ENCODE peak calls at places on chromosomes 13 and 19, in six cellular contexts. One of them, this sample, is unnamed.

GRCh38 chr19:3152431-3152780 is 16.6 kb downstream of the GNA15 start:
- DNase-seq in BE2C: no peak
- DNase-seq in GM23338: no peak
- DNase-seq in PC-9: no peak
- DNase-seq in left ventricle myocardium inferior: no peak
- DNase-seq in lower lobe of right lung: no peak
- DNase-seq in this sample: no peak

GRCh38 chr13:81872581-81872980 is 1531.7 kb upstream of the SPRY2 start:
- DNase-seq in BE2C: peak; percentile 50
- DNase-seq in GM23338: peak; percentile 58
- DNase-seq in PC-9: no peak
- DNase-seq in left ventricle myocardium inferior: no peak
- DNase-seq in lower lobe of right lung: no peak
- DNase-seq in this sample: no peak

GRCh38 chr19:991174-991931 is 7.2 kb downstream of the WDR18 start:
- DNase-seq in BE2C: peak; percentile 93
- DNase-seq in GM23338: peak; percentile 67
- DNase-seq in PC-9: no peak
- DNase-seq in left ventricle myocardium inferior: no peak
- DNase-seq in lower lobe of right lung: no peak
- DNase-seq in this sample: peak; percentile 77

GRCh38 chr13:111462221-111462764 is 141.9 kb downstream of the TEX29 start:
- DNase-seq in BE2C: no peak
- DNase-seq in GM23338: no peak
- DNase-seq in PC-9: no peak
- DNase-seq in left ventricle myocardium inferior: no peak
- DNase-seq in lower lobe of right lung: no peak
- DNase-seq in this sample: no peak

GRCh38 chr13:62046512-62046911 is 630.9 kb upstream of the PCDH20 start:
- DNase-seq in BE2C: no peak
- DNase-seq in GM23338: no peak
- DNase-seq in PC-9: no peak
- DNase-seq in left ventricle myocardium inferior: no peak
- DNase-seq in lower lobe of right lung: no peak
- DNase-seq in this sample: no peak

GRCh38 chr19:13018037-13018914 is 23.0 kb downstream of the NFIX start:
- DNase-seq in BE2C: peak; percentile 76
- DNase-seq in GM23338: peak; percentile 70
- DNase-seq in PC-9: no peak
- DNase-seq in left ventricle myocardium inferior: peak; percentile 79
- DNase-seq in lower lobe of right lung: no peak
- DNase-seq in this sample: no peak

GRCh38 chr19:51091895-51092873 is 9.5 kb upstream of the KLK14 start:
- DNase-seq in BE2C: no peak
- DNase-seq in GM23338: no peak
- DNase-seq in PC-9: no peak
- DNase-seq in left ventricle myocardium inferior: no peak
- DNase-seq in lower lobe of right lung: no peak
- DNase-seq in this sample: no peak

GRCh38 chr13:98265669-98266551 is 88.8 kb upstream of the RNF113B start:
- DNase-seq in BE2C: no peak
- DNase-seq in GM23338: no peak
- DNase-seq in PC-9: no peak
- DNase-seq in left ventricle myocardium inferior: no peak
- DNase-seq in lower lobe of right lung: no peak
- DNase-seq in this sample: no peak

GRCh38 chr13:49444517-49445395 is 682 bp downstream of the SETDB2 start:
- DNase-seq in BE2C: no peak
- DNase-seq in GM23338: peak; percentile 39
- DNase-seq in PC-9: peak; percentile 52
- DNase-seq in left ventricle myocardium inferior: no peak
- DNase-seq in lower lobe of right lung: no peak
- DNase-seq in this sample: peak; percentile 32

GRCh38 chr13:28396053-28396452 is 98.9 kb downstream of the FLT1 start:
- DNase-seq in BE2C: no peak
- DNase-seq in GM23338: no peak
- DNase-seq in PC-9: no peak
- DNase-seq in left ventricle myocardium inferior: no peak
- DNase-seq in lower lobe of right lung: no peak
- DNase-seq in this sample: no peak

GRCh38 chr19:18300930-18301717 is 19.7 kb upstream of the JUND start:
- DNase-seq in BE2C: no peak
- DNase-seq in GM23338: no peak
- DNase-seq in PC-9: peak; percentile 87
- DNase-seq in left ventricle myocardium inferior: peak; percentile 78
- DNase-seq in lower lobe of right lung: peak; percentile 83
- DNase-seq in this sample: no peak

GRCh38 chr13:30247406-30247805 is 59.9 kb downstream of the KATNAL1 start:
- DNase-seq in BE2C: no peak
- DNase-seq in GM23338: no peak
- DNase-seq in PC-9: no peak
- DNase-seq in left ventricle myocardium inferior: no peak
- DNase-seq in lower lobe of right lung: no peak
- DNase-seq in this sample: no peak

GRCh38 chr13:24244802-24245201 is 64.6 kb upstream of the C1QTNF9 start:
- DNase-seq in BE2C: no peak
- DNase-seq in GM23338: no peak
- DNase-seq in PC-9: no peak
- DNase-seq in left ventricle myocardium inferior: no peak
- DNase-seq in lower lobe of right lung: no peak
- DNase-seq in this sample: no peak

GRCh38 chr19:45598267-45599011 is 3.6 kb downstream of the GPR4 start:
- DNase-seq in BE2C: no peak
- DNase-seq in GM23338: no peak
- DNase-seq in PC-9: peak; percentile 6
- DNase-seq in left ventricle myocardium inferior: peak; percentile 34
- DNase-seq in lower lobe of right lung: no peak
- DNase-seq in this sample: no peak

GRCh38 chr13:94548382-94549240 is 47.3 kb downstream of the TGDS start:
- DNase-seq in BE2C: no peak
- DNase-seq in GM23338: peak; percentile 80
- DNase-seq in PC-9: no peak
- DNase-seq in left ventricle myocardium inferior: peak; percentile 43
- DNase-seq in lower lobe of right lung: peak; percentile 71
- DNase-seq in this sample: peak; percentile 19

GRCh38 chr19:52638601-52639000 is 446 bp upstream of the ZNF83 start:
- DNase-seq in BE2C: peak; percentile 8
- DNase-seq in GM23338: peak; percentile 40
- DNase-seq in PC-9: no peak
- DNase-seq in left ventricle myocardium inferior: peak; percentile 22
- DNase-seq in lower lobe of right lung: peak; percentile 54
- DNase-seq in this sample: peak; percentile 50

GRCh38 chr19:19403373-19403901 is 2.0 kb upstream of the GATAD2A start:
- DNase-seq in BE2C: no peak
- DNase-seq in GM23338: no peak
- DNase-seq in PC-9: peak; percentile 91
- DNase-seq in left ventricle myocardium inferior: no peak
- DNase-seq in lower lobe of right lung: no peak
- DNase-seq in this sample: no peak

GRCh38 chr13:114111577-114111976 is 20.8 kb downstream of the RASA3 start:
- DNase-seq in BE2C: no peak
- DNase-seq in GM23338: no peak
- DNase-seq in PC-9: no peak
- DNase-seq in left ventricle myocardium inferior: no peak
- DNase-seq in lower lobe of right lung: no peak
- DNase-seq in this sample: no peak

GRCh38 chr19:12365094-12365371 is 450 bp downstream of the ZNF442 start:
- DNase-seq in BE2C: peak; percentile 46
- DNase-seq in GM23338: peak; percentile 62
- DNase-seq in PC-9: no peak
- DNase-seq in left ventricle myocardium inferior: no peak
- DNase-seq in lower lobe of right lung: no peak
- DNase-seq in this sample: no peak

GRCh38 chr19:52200044-52200443 is 10.2 kb downstream of the PPP2R1A start:
- DNase-seq in BE2C: no peak
- DNase-seq in GM23338: no peak
- DNase-seq in PC-9: peak; percentile 32
- DNase-seq in left ventricle myocardium inferior: peak; percentile 26
- DNase-seq in lower lobe of right lung: no peak
- DNase-seq in this sample: no peak

GRCh38 chr13:31824705-31825512 is 85.6 kb downstream of the RXFP2 start:
- DNase-seq in BE2C: peak; percentile 25
- DNase-seq in GM23338: no peak
- DNase-seq in PC-9: no peak
- DNase-seq in left ventricle myocardium inferior: no peak
- DNase-seq in lower lobe of right lung: no peak
- DNase-seq in this sample: peak; percentile 19

GRCh38 chr13:41587490-41587889 is 130.1 kb downstream of the RGCC start:
- DNase-seq in BE2C: peak; percentile 12
- DNase-seq in GM23338: peak; percentile 64
- DNase-seq in PC-9: no peak
- DNase-seq in left ventricle myocardium inferior: no peak
- DNase-seq in lower lobe of right lung: no peak
- DNase-seq in this sample: no peak
- TF ChIP-seq CTCF in BE2C: peak; percentile 12
- TF ChIP-seq CTCF in GM23338: peak; percentile 47
- TF ChIP-seq CTCF in PC-9: no peak
- TF ChIP-seq CTCF in left ventricle myocardium inferior: no peak
- TF ChIP-seq CTCF in lower lobe of right lung: no peak
- TF ChIP-seq CTCF in this sample: no peak

GRCh38 chr19:44585371-44586141 is 27.8 kb upstream of the IGSF23 start:
- DNase-seq in BE2C: no peak
- DNase-seq in GM23338: no peak
- DNase-seq in PC-9: peak; percentile 75
- DNase-seq in left ventricle myocardium inferior: no peak
- DNase-seq in lower lobe of right lung: no peak
- DNase-seq in this sample: no peak

GRCh38 chr19:44590245-44591059 is 22.9 kb upstream of the IGSF23 start:
- DNase-seq in BE2C: no peak
- DNase-seq in GM23338: no peak
- DNase-seq in PC-9: no peak
- DNase-seq in left ventricle myocardium inferior: no peak
- DNase-seq in lower lobe of right lung: no peak
- DNase-seq in this sample: no peak

GRCh38 chr19:44588753-44589112 is 24.6 kb upstream of the IGSF23 start:
- DNase-seq in BE2C: no peak
- DNase-seq in GM23338: no peak
- DNase-seq in PC-9: peak; percentile 95
- DNase-seq in left ventricle myocardium inferior: no peak
- DNase-seq in lower lobe of right lung: no peak
- DNase-seq in this sample: no peak

GRCh38 chr19:44592451-44592890 is 20.9 kb upstream of the IGSF23 start:
- DNase-seq in BE2C: no peak
- DNase-seq in GM23338: no peak
- DNase-seq in PC-9: peak; percentile 97
- DNase-seq in left ventricle myocardium inferior: no peak
- DNase-seq in lower lobe of right lung: no peak
- DNase-seq in this sample: no peak

DNA sequence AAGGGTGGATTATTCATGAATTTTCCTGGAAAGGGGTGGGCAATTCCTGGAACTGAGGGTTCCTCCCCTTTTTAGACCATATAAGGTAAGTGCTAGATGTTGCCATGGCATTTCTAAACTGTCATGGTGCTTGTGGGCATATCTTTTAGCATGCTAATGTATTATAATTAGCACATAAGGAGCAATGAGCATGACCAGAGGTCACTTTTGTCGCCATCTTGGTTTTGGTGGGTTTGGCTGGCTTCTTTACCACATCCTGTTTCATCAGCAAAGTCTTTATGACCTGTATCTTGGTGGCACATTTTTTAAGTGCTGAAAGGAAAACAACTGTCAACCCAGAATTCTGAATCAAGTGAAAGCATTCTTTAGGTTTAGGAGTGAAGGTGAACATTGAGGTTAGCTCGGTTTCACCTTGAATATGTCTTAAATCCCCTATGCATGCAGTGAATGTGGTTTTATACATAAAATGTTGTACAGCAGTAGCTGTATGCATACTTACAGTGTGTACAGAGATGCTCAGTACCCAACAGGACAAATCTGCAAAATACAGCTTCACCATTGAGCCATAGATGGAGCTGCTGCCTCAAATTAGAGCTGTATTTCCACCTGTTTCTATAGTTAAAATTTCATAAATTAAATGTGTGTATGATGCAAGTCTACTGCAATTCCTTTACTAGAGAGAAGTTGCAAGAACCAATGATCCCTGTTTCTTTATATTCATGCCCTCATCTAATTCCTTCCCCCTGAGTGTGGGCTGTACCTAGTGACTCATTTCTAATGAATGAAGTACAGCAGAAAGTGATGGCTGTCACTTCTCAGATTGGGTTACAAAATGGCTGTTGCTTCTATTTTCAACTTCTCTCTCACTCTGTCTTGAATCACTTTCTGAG is 25.3 kb upstream of the IGSF23 start:
- DNase-seq in BE2C: no peak
- DNase-seq in GM23338: no peak
- DNase-seq in PC-9: peak; percentile 99
- DNase-seq in left ventricle myocardium inferior: no peak
- DNase-seq in lower lobe of right lung: no peak
- DNase-seq in this sample: no peak
- TF ChIP-seq CTCF in BE2C: peak; percentile 15
- TF ChIP-seq CTCF in GM23338: no peak
- TF ChIP-seq CTCF in PC-9: peak; percentile 75
- TF ChIP-seq CTCF in left ventricle myocardium inferior: peak; percentile 45
- TF ChIP-seq CTCF in lower lobe of right lung: peak; percentile 16
- TF ChIP-seq CTCF in this sample: no peak

DNA sequence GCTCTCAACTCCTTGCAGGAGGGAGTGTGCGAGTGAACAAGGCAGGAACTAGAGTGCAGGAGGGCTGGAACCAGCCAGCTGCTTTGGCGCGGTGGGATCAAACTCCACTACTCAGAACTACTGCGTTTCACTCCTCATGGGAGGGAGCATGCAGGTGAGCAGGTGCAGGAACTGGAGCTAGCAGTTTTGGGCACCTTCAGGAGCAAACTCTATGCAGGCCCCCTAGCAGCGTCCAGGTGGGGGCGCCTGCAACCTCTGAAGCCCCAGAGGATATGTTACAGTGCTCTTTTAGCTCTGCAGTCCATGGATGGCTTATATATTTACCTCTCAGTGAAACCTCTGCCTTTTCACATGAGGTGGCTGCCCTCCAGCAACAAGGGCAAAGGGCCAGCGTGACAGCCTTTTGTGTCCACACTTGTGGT is 1303.4 kb downstream of the PCDH9 start:
- DNase-seq in BE2C: peak; percentile 24
- DNase-seq in GM23338: peak; percentile 75
- DNase-seq in PC-9: no peak
- DNase-seq in left ventricle myocardium inferior: peak; percentile 38
- DNase-seq in lower lobe of right lung: no peak
- DNase-seq in this sample: no peak
- TF ChIP-seq CTCF in BE2C: peak; percentile 56
- TF ChIP-seq CTCF in GM23338: peak; percentile 59
- TF ChIP-seq CTCF in PC-9: no peak
- TF ChIP-seq CTCF in left ventricle myocardium inferior: peak; percentile 67
- TF ChIP-seq CTCF in lower lobe of right lung: peak; percentile 28
- TF ChIP-seq CTCF in this sample: no peak

DNA sequence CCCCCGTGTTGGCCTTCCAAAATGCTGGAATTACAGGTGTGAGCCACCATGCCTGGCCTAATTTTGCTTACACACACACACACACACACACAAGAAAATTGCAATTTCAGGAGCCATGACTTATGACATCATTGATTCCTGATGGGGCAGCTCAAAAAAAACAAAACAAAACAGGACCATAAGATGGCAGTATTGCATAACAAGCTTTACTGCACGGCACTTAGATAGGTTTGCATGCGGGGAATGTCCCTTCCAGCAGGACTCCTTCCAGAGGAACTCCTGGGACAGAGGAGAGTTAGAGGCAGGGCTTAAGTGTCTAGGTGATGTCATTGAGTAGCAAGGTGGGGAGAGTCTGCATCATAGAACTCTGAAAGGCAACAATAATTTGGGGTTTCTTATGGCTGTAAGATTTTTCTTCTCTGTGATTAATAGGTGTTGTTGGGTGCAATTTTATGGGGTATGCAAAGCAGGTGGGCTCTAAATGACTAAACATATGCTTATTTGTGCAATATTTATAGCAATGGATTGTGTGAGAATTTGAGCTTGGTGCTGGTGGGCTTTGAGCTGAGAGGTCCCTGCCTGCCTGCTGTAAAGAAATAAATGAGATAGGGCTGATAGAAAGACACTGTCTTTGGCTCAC is 9.0 kb upstream of the ACSBG2 start:
- DNase-seq in BE2C: peak; percentile 43
- DNase-seq in GM23338: peak; percentile 76
- DNase-seq in PC-9: peak; percentile 74
- DNase-seq in left ventricle myocardium inferior: no peak
- DNase-seq in lower lobe of right lung: no peak
- DNase-seq in this sample: peak; percentile 63
- TF ChIP-seq CTCF in BE2C: peak; percentile 75
- TF ChIP-seq CTCF in GM23338: peak; percentile 57
- TF ChIP-seq CTCF in PC-9: peak; percentile 38
- TF ChIP-seq CTCF in left ventricle myocardium inferior: peak; percentile 27
- TF ChIP-seq CTCF in lower lobe of right lung: no peak
- TF ChIP-seq CTCF in this sample: peak; percentile 54